ENCODE peak calls at places on chromosomes 5 and 9, in five cellular contexts. One of them, this sample, is unnamed.
A peak's percentile ranks its signal among the peaks of the same experiment; 100 is the strongest.

GRCh38 chr5:94575196-94575595 is 43.2 kb downstream of the KIAA0825 start:
- DNase-seq in sigmoid colon: no peak
- DNase-seq in AG04450: no peak
- DNase-seq in AG04449: no peak
- DNase-seq in colonic mucosa: no peak
- DNase-seq in this sample: no peak

GRCh38 chr5:133818869-133819600 is 149.4 kb downstream of the C5orf15 start:
- DNase-seq in AG04450: no peak
- DNase-seq in AG04449: no peak
- DNase-seq in sigmoid colon: no peak
- DNase-seq in colonic mucosa: no peak
- DNase-seq in this sample: no peak

GRCh38 chr9:116860509-116861120 is 173.5 kb downstream of the TRIM32 start:
- DNase-seq in sigmoid colon: peak; percentile 72
- DNase-seq in AG04449: peak; percentile 2
- DNase-seq in AG04450: peak; percentile 29
- DNase-seq in colonic mucosa: peak; percentile 64
- DNase-seq in this sample: peak; percentile 4

GRCh38 chr9:130986311-130986940 is 22.5 kb upstream of the LAMC3 start:
- DNase-seq in AG04450: no peak
- DNase-seq in AG04449: no peak
- DNase-seq in colonic mucosa: no peak
- DNase-seq in sigmoid colon: no peak
- DNase-seq in this sample: no peak

GRCh38 chr5:171365351-171365750 is 22.3 kb upstream of the NPM1 start:
- DNase-seq in colonic mucosa: no peak
- DNase-seq in AG04450: no peak
- DNase-seq in AG04449: no peak
- DNase-seq in sigmoid colon: no peak
- DNase-seq in this sample: no peak

GRCh38 chr5:57777174-57777581 is 294.6 kb upstream of the ACTBL2 start:
- DNase-seq in colonic mucosa: no peak
- DNase-seq in AG04450: no peak
- DNase-seq in sigmoid colon: no peak
- DNase-seq in AG04449: no peak
- DNase-seq in this sample: no peak

GRCh38 chr9:137174722-137175293 is 3.0 kb upstream of the TMEM210 start:
- DNase-seq in colonic mucosa: no peak
- DNase-seq in AG04450: no peak
- DNase-seq in sigmoid colon: no peak
- DNase-seq in AG04449: no peak
- DNase-seq in this sample: no peak

GRCh38 chr5:170576602-170577584 is 73.1 kb downstream of the KCNIP1 start:
- DNase-seq in AG04450: no peak
- DNase-seq in colonic mucosa: no peak
- DNase-seq in AG04449: no peak
- DNase-seq in sigmoid colon: no peak
- DNase-seq in this sample: no peak

GRCh38 chr9:97307500-97308163 is at the start of gene CCDC180:
- DNase-seq in AG04449: no peak
- DNase-seq in sigmoid colon: no peak
- DNase-seq in AG04450: no peak
- DNase-seq in colonic mucosa: no peak
- DNase-seq in this sample: no peak

GRCh38 chr9:6889868-6890267 is 132.1 kb downstream of the KDM4C start:
- DNase-seq in colonic mucosa: no peak
- DNase-seq in sigmoid colon: no peak
- DNase-seq in AG04450: no peak
- DNase-seq in AG04449: no peak
- DNase-seq in this sample: no peak

GRCh38 chr5:146068136-146068717 is 37.1 kb downstream of the PLAC8L1 start:
- DNase-seq in sigmoid colon: no peak
- DNase-seq in colonic mucosa: no peak
- DNase-seq in AG04450: no peak
- DNase-seq in AG04449: no peak
- DNase-seq in this sample: no peak

GRCh38 chr5:150653145-150653761 is 7.8 kb upstream of the MYOZ3 start:
- DNase-seq in sigmoid colon: no peak
- DNase-seq in colonic mucosa: no peak
- DNase-seq in AG04450: no peak
- DNase-seq in AG04449: no peak
- DNase-seq in this sample: no peak

GRCh38 chr9:7374966-7375650 is 424.5 kb downstream of the DMAC1 start:
- DNase-seq in colonic mucosa: no peak
- DNase-seq in sigmoid colon: no peak
- DNase-seq in AG04449: no peak
- DNase-seq in AG04450: no peak
- DNase-seq in this sample: no peak

GRCh38 chr9:100639851-100640250 is 62.0 kb downstream of the CAVIN4 start:
- DNase-seq in sigmoid colon: no peak
- DNase-seq in AG04449: no peak
- DNase-seq in colonic mucosa: no peak
- DNase-seq in AG04450: no peak
- DNase-seq in this sample: no peak

GRCh38 chr9:100641166-100641565 is 63.3 kb downstream of the CAVIN4 start:
- DNase-seq in AG04449: no peak
- DNase-seq in colonic mucosa: no peak
- DNase-seq in sigmoid colon: no peak
- DNase-seq in AG04450: no peak
- DNase-seq in this sample: no peak

GRCh38 chr9:100637787-100638186 is 59.9 kb downstream of the CAVIN4 start:
- DNase-seq in colonic mucosa: no peak
- DNase-seq in AG04449: no peak
- DNase-seq in sigmoid colon: no peak
- DNase-seq in AG04450: no peak
- DNase-seq in this sample: no peak
- TF ChIP-seq CTCF in colonic mucosa: no peak
- TF ChIP-seq CTCF in AG04449: no peak
- TF ChIP-seq CTCF in sigmoid colon: no peak
- TF ChIP-seq CTCF in AG04450: no peak
- TF ChIP-seq CTCF in this sample: no peak

GRCh38 chr9:73565833-73566465 is 414.3 kb downstream of the ANXA1 start:
- DNase-seq in colonic mucosa: no peak
- DNase-seq in sigmoid colon: no peak
- DNase-seq in AG04449: no peak
- DNase-seq in AG04450: no peak
- DNase-seq in this sample: no peak
- TF ChIP-seq CTCF in colonic mucosa: no peak
- TF ChIP-seq CTCF in sigmoid colon: no peak
- TF ChIP-seq CTCF in AG04449: no peak
- TF ChIP-seq CTCF in AG04450: no peak
- TF ChIP-seq CTCF in this sample: peak; percentile 43

GRCh38 chr5:100706796-100707195 is 171.6 kb downstream of the FAM174A start:
- DNase-seq in sigmoid colon: no peak
- DNase-seq in AG04449: no peak
- DNase-seq in colonic mucosa: no peak
- DNase-seq in AG04450: no peak
- DNase-seq in this sample: no peak
- TF ChIP-seq CTCF in sigmoid colon: no peak
- TF ChIP-seq CTCF in AG04449: no peak
- TF ChIP-seq CTCF in colonic mucosa: no peak
- TF ChIP-seq CTCF in AG04450: peak; percentile 27
- TF ChIP-seq CTCF in this sample: peak; percentile 18

GRCh38 chr5:394671-395155 is 48.3 kb upstream of the EXOC3 start:
- DNase-seq in AG04449: no peak
- DNase-seq in AG04450: no peak
- DNase-seq in sigmoid colon: peak; percentile 56
- DNase-seq in colonic mucosa: peak; percentile 10
- DNase-seq in this sample: no peak
- TF ChIP-seq CTCF in AG04449: no peak
- TF ChIP-seq CTCF in AG04450: no peak
- TF ChIP-seq CTCF in sigmoid colon: no peak
- TF ChIP-seq CTCF in colonic mucosa: no peak
- TF ChIP-seq CTCF in this sample: no peak

GRCh38 chr5:54889826-54890225 is 95.6 kb downstream of the ESM1 start:
- DNase-seq in colonic mucosa: no peak
- DNase-seq in sigmoid colon: no peak
- DNase-seq in AG04449: peak; percentile 73
- DNase-seq in AG04450: no peak
- DNase-seq in this sample: peak; percentile 48

GRCh38 chr5:54897001-54897400 is 88.4 kb downstream of the ESM1 start:
- DNase-seq in AG04449: no peak
- DNase-seq in colonic mucosa: no peak
- DNase-seq in AG04450: no peak
- DNase-seq in sigmoid colon: no peak
- DNase-seq in this sample: no peak

GRCh38 chr5:54895816-54896341 is 89.5 kb downstream of the ESM1 start:
- DNase-seq in sigmoid colon: no peak
- DNase-seq in AG04449: no peak
- DNase-seq in AG04450: no peak
- DNase-seq in colonic mucosa: no peak
- DNase-seq in this sample: no peak

GRCh38 chr5:54900906-54901725 is 84.3 kb downstream of the ESM1 start:
- DNase-seq in sigmoid colon: peak; percentile 89
- DNase-seq in colonic mucosa: peak; percentile 30
- DNase-seq in AG04450: peak; percentile 83
- DNase-seq in AG04449: no peak
- DNase-seq in this sample: peak; percentile 52

GRCh38 chr5:54894957-54895815 is 90.2 kb downstream of the ESM1 start:
- DNase-seq in sigmoid colon: no peak
- DNase-seq in AG04449: no peak
- DNase-seq in AG04450: no peak
- DNase-seq in colonic mucosa: no peak
- DNase-seq in this sample: no peak
- TF ChIP-seq CTCF in sigmoid colon: no peak
- TF ChIP-seq CTCF in AG04449: no peak
- TF ChIP-seq CTCF in AG04450: no peak
- TF ChIP-seq CTCF in colonic mucosa: no peak
- TF ChIP-seq CTCF in this sample: no peak

DNA sequence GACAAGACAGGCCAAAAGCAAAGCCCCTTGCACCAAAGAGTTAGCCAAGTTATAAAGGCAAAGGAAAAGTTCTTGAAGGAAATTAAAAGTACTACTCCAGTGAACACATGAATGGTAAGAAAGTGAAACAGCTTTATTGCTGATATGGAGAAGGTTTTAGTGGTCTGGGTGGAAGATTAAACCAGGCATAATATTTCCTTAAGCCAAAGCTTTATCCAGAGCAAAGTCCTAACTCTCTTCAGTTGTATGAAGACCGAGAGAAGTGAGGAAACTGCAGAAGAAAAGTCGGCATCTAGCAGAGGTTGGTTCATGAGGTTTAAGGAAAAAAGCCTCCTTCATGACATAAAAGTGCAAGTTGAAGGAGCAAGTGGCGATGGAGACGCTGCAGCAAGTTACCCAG is 3.1 kb upstream of the NUDT12 start:
- DNase-seq in AG04449: no peak
- DNase-seq in AG04450: no peak
- DNase-seq in sigmoid colon: no peak
- DNase-seq in colonic mucosa: no peak
- DNase-seq in this sample: no peak
- TF ChIP-seq CTCF in AG04449: no peak
- TF ChIP-seq CTCF in AG04450: no peak
- TF ChIP-seq CTCF in sigmoid colon: no peak
- TF ChIP-seq CTCF in colonic mucosa: no peak
- TF ChIP-seq CTCF in this sample: no peak

DNA sequence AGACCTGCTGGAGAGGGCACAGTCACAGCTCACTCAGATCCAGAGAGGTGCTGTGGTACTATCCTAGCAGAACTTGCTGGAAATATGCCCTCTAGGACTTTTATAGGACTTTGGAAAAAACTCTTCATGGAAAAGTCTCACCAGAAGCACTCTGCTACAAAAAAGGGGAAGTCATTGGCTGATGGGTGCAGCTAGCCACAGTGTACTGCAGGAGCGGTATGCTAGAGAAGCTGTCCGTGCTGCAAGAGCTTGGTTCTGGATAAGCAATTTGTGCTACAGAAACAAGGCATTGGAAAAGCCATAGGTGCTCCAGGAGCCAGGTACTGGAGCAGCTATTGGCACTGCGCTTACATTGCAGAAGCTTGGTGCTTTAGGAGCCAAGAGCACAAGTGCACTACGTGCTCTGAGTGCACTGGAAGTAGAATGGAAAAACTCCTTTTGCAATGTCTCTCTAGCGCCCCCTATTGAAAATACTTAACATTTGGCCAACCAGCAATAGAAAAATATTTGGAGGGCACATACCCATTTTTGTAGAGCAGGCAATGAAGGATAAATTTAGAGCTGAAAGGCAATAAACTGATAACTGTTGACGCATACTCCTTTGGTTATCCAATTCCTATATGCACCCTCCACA is 83.4 kb downstream of the MEGF10 start:
- DNase-seq in colonic mucosa: no peak
- DNase-seq in sigmoid colon: no peak
- DNase-seq in AG04449: no peak
- DNase-seq in AG04450: no peak
- DNase-seq in this sample: no peak
- TF ChIP-seq CTCF in colonic mucosa: peak; percentile 20
- TF ChIP-seq CTCF in sigmoid colon: no peak
- TF ChIP-seq CTCF in AG04449: no peak
- TF ChIP-seq CTCF in AG04450: peak; percentile 18
- TF ChIP-seq CTCF in this sample: peak; percentile 28

This sample was measured in BJ.